ENCODE peak calls at places on chromosomes 2 and 18, in five cellular contexts. One of them, this sample, is unnamed.

GRCh38 chr2:70111752-70112591 is 24.7 kb downstream of the PCBP1 start:
- DNase-seq in epithelial cell of esophagus: no peak
- DNase-seq in neural progenitor cell: no peak
- DNase-seq in activated B cell treated with CpG ODN at 0.5 μM for 24 hours: no peak
- DNase-seq in K562: peak
- DNase-seq in this sample: no peak

GRCh38 chr2:16409849-16410248 is 255.8 kb downstream of the CYRIA start:
- DNase-seq in epithelial cell of esophagus: no peak
- DNase-seq in neural progenitor cell: no peak
- DNase-seq in activated B cell treated with CpG ODN at 0.5 μM for 24 hours: no peak
- DNase-seq in K562: no peak
- DNase-seq in this sample: no peak

GRCh38 chr2:146572598-146572997 is 1272.2 kb upstream of the ACVR2A start:
- DNase-seq in epithelial cell of esophagus: peak
- DNase-seq in neural progenitor cell: no peak
- DNase-seq in activated B cell treated with CpG ODN at 0.5 μM for 24 hours: no peak
- DNase-seq in K562: no peak
- DNase-seq in this sample: no peak

GRCh38 chr2:17635007-17635406 is 94.5 kb downstream of the VSNL1 start:
- DNase-seq in epithelial cell of esophagus: no peak
- DNase-seq in neural progenitor cell: no peak
- DNase-seq in activated B cell treated with CpG ODN at 0.5 μM for 24 hours: no peak
- DNase-seq in K562: no peak
- DNase-seq in this sample: no peak

GRCh38 chr18:21803495-21803894 is 62.9 kb downstream of the MIB1 start:
- DNase-seq in epithelial cell of esophagus: peak
- DNase-seq in neural progenitor cell: no peak
- DNase-seq in activated B cell treated with CpG ODN at 0.5 μM for 24 hours: no peak
- DNase-seq in K562: no peak
- DNase-seq in this sample: no peak

GRCh38 chr2:44618378-44619023 is 256.8 kb downstream of the CAMKMT start:
- DNase-seq in epithelial cell of esophagus: no peak
- DNase-seq in neural progenitor cell: no peak
- DNase-seq in activated B cell treated with CpG ODN at 0.5 μM for 24 hours: no peak
- DNase-seq in K562: no peak
- DNase-seq in this sample: no peak

GRCh38 chr18:51522338-51522737 is 324.9 kb upstream of the MEX3C start:
- DNase-seq in epithelial cell of esophagus: no peak
- DNase-seq in neural progenitor cell: no peak
- DNase-seq in activated B cell treated with CpG ODN at 0.5 μM for 24 hours: no peak
- DNase-seq in K562: no peak
- DNase-seq in this sample: no peak

GRCh38 chr2:134466141-134466540 is 212.3 kb downstream of the MGAT5 start:
- DNase-seq in epithelial cell of esophagus: peak
- DNase-seq in neural progenitor cell: peak
- DNase-seq in activated B cell treated with CpG ODN at 0.5 μM for 24 hours: no peak
- DNase-seq in K562: peak
- DNase-seq in this sample: peak

GRCh38 chr2:219286436-219287115 is 7.4 kb downstream of the DNAJB2 start:
- DNase-seq in epithelial cell of esophagus: peak
- DNase-seq in neural progenitor cell: no peak
- DNase-seq in activated B cell treated with CpG ODN at 0.5 μM for 24 hours: no peak
- DNase-seq in K562: no peak
- DNase-seq in this sample: no peak

GRCh38 chr2:75808039-75808438 is 97.3 kb upstream of the GCFC2 start:
- DNase-seq in epithelial cell of esophagus: peak
- DNase-seq in neural progenitor cell: no peak
- DNase-seq in activated B cell treated with CpG ODN at 0.5 μM for 24 hours: no peak
- DNase-seq in K562: no peak
- DNase-seq in this sample: no peak

GRCh38 chr2:217396586-217396985 is 536.7 kb upstream of the TNP1 start:
- DNase-seq in epithelial cell of esophagus: no peak
- DNase-seq in neural progenitor cell: no peak
- DNase-seq in activated B cell treated with CpG ODN at 0.5 μM for 24 hours: no peak
- DNase-seq in K562: no peak
- DNase-seq in this sample: no peak

GRCh38 chr2:96251721-96252292 is 14.0 kb downstream of the TMEM127 start:
- DNase-seq in epithelial cell of esophagus: no peak
- DNase-seq in neural progenitor cell: peak
- DNase-seq in activated B cell treated with CpG ODN at 0.5 μM for 24 hours: no peak
- DNase-seq in K562: peak
- DNase-seq in this sample: peak

GRCh38 chr2:154697422-154698237 is 865 bp upstream of the KCNJ3 start:
- DNase-seq in epithelial cell of esophagus: no peak
- DNase-seq in neural progenitor cell: peak
- DNase-seq in activated B cell treated with CpG ODN at 0.5 μM for 24 hours: no peak
- DNase-seq in K562: no peak
- DNase-seq in this sample: peak

GRCh38 chr2:195475336-195475735 is 181.7 kb upstream of the SLC39A10 start:
- DNase-seq in epithelial cell of esophagus: no peak
- DNase-seq in neural progenitor cell: no peak
- DNase-seq in activated B cell treated with CpG ODN at 0.5 μM for 24 hours: no peak
- DNase-seq in K562: no peak
- DNase-seq in this sample: no peak

GRCh38 chr2:165499131-165499530 is 29.6 kb downstream of the CSRNP3 start:
- DNase-seq in epithelial cell of esophagus: no peak
- DNase-seq in neural progenitor cell: no peak
- DNase-seq in activated B cell treated with CpG ODN at 0.5 μM for 24 hours: no peak
- DNase-seq in K562: no peak
- DNase-seq in this sample: no peak

GRCh38 chr2:241854342-241855244 is 4.1 kb downstream of the PDCD1 start:
- DNase-seq in epithelial cell of esophagus: no peak
- DNase-seq in neural progenitor cell: no peak
- DNase-seq in activated B cell treated with CpG ODN at 0.5 μM for 24 hours: no peak
- DNase-seq in K562: peak
- DNase-seq in this sample: no peak

GRCh38 chr2:1502891-1503304 is 89.6 kb downstream of the TPO start:
- DNase-seq in epithelial cell of esophagus: no peak
- DNase-seq in neural progenitor cell: no peak
- DNase-seq in activated B cell treated with CpG ODN at 0.5 μM for 24 hours: no peak
- DNase-seq in K562: no peak
- DNase-seq in this sample: no peak

GRCh38 chr18:7038330-7038846 is 79.2 kb downstream of the LAMA1 start:
- DNase-seq in epithelial cell of esophagus: peak
- DNase-seq in neural progenitor cell: peak
- DNase-seq in activated B cell treated with CpG ODN at 0.5 μM for 24 hours: no peak
- DNase-seq in K562: peak
- DNase-seq in this sample: peak

GRCh38 chr2:35846-36245 is 10.5 kb downstream of the FAM110C start:
- DNase-seq in epithelial cell of esophagus: peak
- DNase-seq in neural progenitor cell: no peak
- DNase-seq in activated B cell treated with CpG ODN at 0.5 μM for 24 hours: no peak
- DNase-seq in K562: no peak
- DNase-seq in this sample: no peak

GRCh38 chr2:163953390-163953907 is 217.6 kb upstream of the FIGN start:
- DNase-seq in epithelial cell of esophagus: peak
- DNase-seq in neural progenitor cell: no peak
- DNase-seq in activated B cell treated with CpG ODN at 0.5 μM for 24 hours: no peak
- DNase-seq in K562: no peak
- DNase-seq in this sample: no peak

GRCh38 chr2:20615466-20616241 is 35.2 kb downstream of the HS1BP3 start:
- DNase-seq in epithelial cell of esophagus: no peak
- DNase-seq in neural progenitor cell: no peak
- DNase-seq in activated B cell treated with CpG ODN at 0.5 μM for 24 hours: no peak
- DNase-seq in K562: no peak
- DNase-seq in this sample: peak

GRCh38 chr18:48602759-48603390 is 64.0 kb downstream of the CTIF start:
- DNase-seq in epithelial cell of esophagus: no peak
- DNase-seq in neural progenitor cell: no peak
- DNase-seq in activated B cell treated with CpG ODN at 0.5 μM for 24 hours: no peak
- DNase-seq in K562: no peak
- DNase-seq in this sample: no peak

GRCh38 chr2:191376981-191377629 is 131.9 kb downstream of the MYO1B start:
- DNase-seq in epithelial cell of esophagus: peak
- DNase-seq in neural progenitor cell: no peak
- DNase-seq in activated B cell treated with CpG ODN at 0.5 μM for 24 hours: no peak
- DNase-seq in K562: peak
- DNase-seq in this sample: no peak

GRCh38 chr2:218383892-218384519 is 1.9 kb downstream of the SLC11A1 start:
- DNase-seq in epithelial cell of esophagus: peak
- DNase-seq in neural progenitor cell: no peak
- DNase-seq in activated B cell treated with CpG ODN at 0.5 μM for 24 hours: no peak
- DNase-seq in K562: no peak
- DNase-seq in this sample: no peak

GRCh38 chr2:65015731-65016130 is 26.5 kb downstream of the SLC1A4 start:
- DNase-seq in epithelial cell of esophagus: peak
- DNase-seq in neural progenitor cell: peak
- DNase-seq in activated B cell treated with CpG ODN at 0.5 μM for 24 hours: no peak
- DNase-seq in K562: no peak
- DNase-seq in this sample: no peak

GRCh38 chr2:18630541-18630940 is 41.2 kb upstream of the NT5C1B start:
- DNase-seq in epithelial cell of esophagus: peak
- DNase-seq in neural progenitor cell: no peak
- DNase-seq in activated B cell treated with CpG ODN at 0.5 μM for 24 hours: no peak
- DNase-seq in K562: no peak
- DNase-seq in this sample: no peak

GRCh38 chr2:30266051-30266621 is 34.8 kb downstream of the LBH start:
- DNase-seq in epithelial cell of esophagus: no peak
- DNase-seq in neural progenitor cell: no peak
- DNase-seq in activated B cell treated with CpG ODN at 0.5 μM for 24 hours: no peak
- DNase-seq in K562: no peak
- DNase-seq in this sample: no peak

GRCh38 chr2:192578780-192579179 is 384.0 kb upstream of the TMEFF2 start:
- DNase-seq in epithelial cell of esophagus: peak
- DNase-seq in neural progenitor cell: no peak
- DNase-seq in activated B cell treated with CpG ODN at 0.5 μM for 24 hours: no peak
- DNase-seq in K562: no peak
- DNase-seq in this sample: no peak

GRCh38 chr2:182866095-182866460 is 359 bp downstream of the FRZB start:
- DNase-seq in epithelial cell of esophagus: no peak
- DNase-seq in neural progenitor cell: peak
- DNase-seq in activated B cell treated with CpG ODN at 0.5 μM for 24 hours: no peak
- DNase-seq in K562: no peak
- DNase-seq in this sample: peak

GRCh38 chr2:160583162-160583522 is 89.5 kb upstream of the RBMS1 start:
- DNase-seq in epithelial cell of esophagus: no peak
- DNase-seq in neural progenitor cell: peak
- DNase-seq in activated B cell treated with CpG ODN at 0.5 μM for 24 hours: no peak
- DNase-seq in K562: no peak
- DNase-seq in this sample: no peak

GRCh38 chr2:45975752-45976517 is 321.3 kb upstream of the EPAS1 start:
- DNase-seq in epithelial cell of esophagus: no peak
- DNase-seq in neural progenitor cell: no peak
- DNase-seq in activated B cell treated with CpG ODN at 0.5 μM for 24 hours: no peak
- DNase-seq in K562: no peak
- DNase-seq in this sample: no peak

GRCh38 chr2:203687161-203687560 is 19.3 kb upstream of the CD28 start:
- DNase-seq in epithelial cell of esophagus: peak
- DNase-seq in neural progenitor cell: no peak
- DNase-seq in activated B cell treated with CpG ODN at 0.5 μM for 24 hours: no peak
- DNase-seq in K562: no peak
- DNase-seq in this sample: no peak

DNA sequence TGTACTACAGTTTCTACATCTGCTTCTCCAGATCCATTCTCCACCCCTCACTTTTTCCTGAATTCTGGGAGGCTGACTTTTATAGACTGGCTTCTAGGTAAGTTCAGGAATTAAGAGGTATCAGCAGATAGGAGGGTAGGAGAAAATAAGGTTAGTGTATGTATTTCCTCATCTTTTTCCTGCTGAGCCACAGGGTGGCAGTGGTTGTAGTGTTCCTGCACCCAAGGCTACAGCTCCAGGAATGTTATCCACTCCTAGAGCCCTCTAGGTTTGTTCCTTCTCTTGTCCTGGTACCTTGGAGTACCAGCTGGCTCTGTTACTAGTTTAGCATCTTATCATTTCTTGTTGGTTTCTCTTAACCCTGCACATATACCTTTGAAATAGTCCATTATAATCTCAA is 40.7 kb upstream of the C2orf66 start:
- DNase-seq in epithelial cell of esophagus: peak
- DNase-seq in neural progenitor cell: peak
- DNase-seq in activated B cell treated with CpG ODN at 0.5 μM for 24 hours: no peak
- DNase-seq in K562: no peak
- DNase-seq in this sample: no peak
- TF ChIP-seq CTCF in epithelial cell of esophagus: peak
- TF ChIP-seq CTCF in neural progenitor cell: peak
- TF ChIP-seq CTCF in activated B cell treated with CpG ODN at 0.5 μM for 24 hours: no peak
- TF ChIP-seq CTCF in K562: peak
- TF ChIP-seq CTCF in this sample: no peak

GRCh38 chr2:26785431-26786206 is at the start of gene CENPA:
- DNase-seq in epithelial cell of esophagus: peak
- DNase-seq in neural progenitor cell: peak
- DNase-seq in activated B cell treated with CpG ODN at 0.5 μM for 24 hours: peak
- DNase-seq in K562: peak
- DNase-seq in this sample: peak

GRCh38 chr2:26784570-26785234 is 1.2 kb upstream of the CENPA start:
- DNase-seq in epithelial cell of esophagus: no peak
- DNase-seq in neural progenitor cell: no peak
- DNase-seq in activated B cell treated with CpG ODN at 0.5 μM for 24 hours: no peak
- DNase-seq in K562: no peak
- DNase-seq in this sample: no peak

GRCh38 chr2:26782876-26783704 is 2.8 kb upstream of the CENPA start:
- DNase-seq in epithelial cell of esophagus: no peak
- DNase-seq in neural progenitor cell: no peak
- DNase-seq in activated B cell treated with CpG ODN at 0.5 μM for 24 hours: no peak
- DNase-seq in K562: no peak
- DNase-seq in this sample: no peak

GRCh38 chr2:26786207-26787023 is 559 bp downstream of the CENPA start:
- DNase-seq in epithelial cell of esophagus: no peak
- DNase-seq in neural progenitor cell: no peak
- DNase-seq in activated B cell treated with CpG ODN at 0.5 μM for 24 hours: no peak
- DNase-seq in K562: no peak
- DNase-seq in this sample: no peak
- TF ChIP-seq CTCF in epithelial cell of esophagus: no peak
- TF ChIP-seq CTCF in neural progenitor cell: no peak
- TF ChIP-seq CTCF in activated B cell treated with CpG ODN at 0.5 μM for 24 hours: no peak
- TF ChIP-seq CTCF in K562: no peak
- TF ChIP-seq CTCF in this sample: no peak

DNA sequence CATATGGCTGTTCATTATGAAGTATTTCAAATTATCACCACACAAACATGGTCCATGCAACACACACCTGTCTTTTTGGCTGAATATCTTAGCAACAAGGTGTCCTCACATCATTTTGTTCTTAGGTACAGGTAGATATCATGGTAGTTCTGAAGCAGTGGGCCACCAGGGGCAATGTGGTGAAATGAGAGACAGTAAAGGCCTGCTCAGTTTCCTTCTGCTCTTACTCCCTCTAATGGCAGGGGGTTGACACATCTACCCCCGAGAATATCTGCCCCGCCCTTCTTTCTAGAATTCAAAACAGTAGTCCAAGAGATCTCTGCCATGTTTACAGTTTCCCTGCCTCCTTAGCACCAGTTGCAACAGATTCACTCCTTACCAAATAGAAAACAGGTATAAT is 147.0 kb upstream of the KLHL14 start:
- DNase-seq in epithelial cell of esophagus: peak
- DNase-seq in neural progenitor cell: peak
- DNase-seq in activated B cell treated with CpG ODN at 0.5 μM for 24 hours: no peak
- DNase-seq in K562: no peak
- DNase-seq in this sample: peak
- TF ChIP-seq CTCF in epithelial cell of esophagus: peak
- TF ChIP-seq CTCF in neural progenitor cell: peak
- TF ChIP-seq CTCF in activated B cell treated with CpG ODN at 0.5 μM for 24 hours: peak
- TF ChIP-seq CTCF in K562: peak
- TF ChIP-seq CTCF in this sample: peak

DNA sequence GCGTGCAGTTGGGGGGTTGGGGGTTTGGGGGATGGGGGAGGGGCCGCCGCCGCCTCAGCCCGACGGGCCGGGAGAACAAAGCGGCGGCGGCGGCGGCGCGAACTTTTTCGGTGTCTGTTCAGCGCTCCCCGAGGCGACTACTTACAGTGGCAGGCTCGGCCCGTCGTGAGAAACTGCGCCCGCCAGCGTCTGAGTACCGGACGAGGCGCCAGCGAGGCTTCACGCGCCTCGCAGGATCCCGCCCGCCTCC is 172 bp downstream of the PRKD3 start:
- DNase-seq in epithelial cell of esophagus: peak
- DNase-seq in neural progenitor cell: peak
- DNase-seq in activated B cell treated with CpG ODN at 0.5 μM for 24 hours: no peak
- DNase-seq in K562: peak
- DNase-seq in this sample: peak
- TF ChIP-seq CTCF in epithelial cell of esophagus: no peak
- TF ChIP-seq CTCF in neural progenitor cell: no peak
- TF ChIP-seq CTCF in activated B cell treated with CpG ODN at 0.5 μM for 24 hours: no peak
- TF ChIP-seq CTCF in K562: no peak
- TF ChIP-seq CTCF in this sample: no peak

This sample was measured in glutamatergic neuron.